ENCODE peak calls at places on chromosome 7, in nine cellular contexts. I is posterior cingulate gyrus, H is ureter, B is foreskin fibroblast, V is mesendoderm, G is fibroblast of lung, F is HFF-Myc, R is choroid plexus epithelial cell, C is T-helper 9 cell. A is an unnamed sample.

GRCh38 chr7:151665363-151665762 is 145.7 kb upstream of the RHEB start:
- DNase-seq in I (no peak), H (no peak), B (no peak), V (no peak), G (peak), F (no peak), R (peak), C (no peak), A (no peak)

GRCh38 chr7:116698930-116699722 is 27.1 kb downstream of the MET start:
- DNase-seq in I (no peak), H (no peak), B (no peak), V (no peak), G (no peak), F (no peak), R (no peak), C (no peak), A (no peak)

GRCh38 chr7:32062150-32062549 is 8.1 kb downstream of the PDE1C start:
- DNase-seq in I (no peak), H (peak), B (no peak), V (peak), G (peak), F (no peak), R (peak), C (no peak), A (no peak)

GRCh38 chr7:135682191-135682590 is 19.9 kb downstream of the STMP1 start:
- DNase-seq in I (no peak), H (no peak), B (no peak), V (no peak), G (no peak), F (no peak), R (no peak), C (no peak), A (no peak)

GRCh38 chr7:703049-703448 is 23.4 kb upstream of the DNAAF5 start:
- DNase-seq in I (no peak), H (no peak), B (no peak), V (no peak), G (no peak), F (no peak), R (no peak), C (no peak), A (no peak)

GRCh38 chr7:106610996-106611886 is 49.7 kb downstream of the CCDC71L start:
- DNase-seq in I (no peak), H (no peak), B (no peak), V (no peak), G (peak), F (no peak), R (peak), C (no peak), A (no peak)

GRCh38 chr7:67788689-67789088 is 792.1 kb downstream of the TYW1 start:
- DNase-seq in I (peak), H (no peak), B (peak), V (no peak), G (no peak), F (no peak), R (peak), C (no peak), A (peak)

GRCh38 chr7:136062625-136063336 is 85.6 kb upstream of the MTPN start:
- DNase-seq in I (no peak), H (no peak), B (no peak), V (no peak), G (no peak), F (no peak), R (no peak), C (no peak), A (no peak)

A was measured in amygdala.